ENCODE peak calls at places on chromosomes 11 and 22, in seven cellular contexts. S is HEK293T, R is K562, T is WTC11, C is HCT116, F is H1, U is GM12878. Z is an unnamed sample.

GRCh38 chr22:30251661-30252226 is 5.2 kb upstream of the LIF start:
- DNase-seq in U (no peak), R (no peak), C (no peak), S (no peak), T (no peak), F (no peak), Z (no peak)

GRCh38 chr22:23457586-23457985 is 122.5 kb downstream of the IGLL1 start:
- DNase-seq in T (no peak), U (no peak), C (no peak), R (peak), F (no peak), S (no peak), Z (no peak)

GRCh38 chr11:71200172-71200716 is 52.1 kb downstream of the SHANK2 start:
- DNase-seq in U (no peak), R (no peak), F (no peak), S (no peak), C (no peak), T (no peak), Z (no peak)

GRCh38 chr22:49363526-49364230 is 464.0 kb downstream of the BRD1 start:
- DNase-seq in S (no peak), C (no peak), R (no peak), U (no peak), F (no peak), T (no peak), Z (no peak)

GRCh38 chr11:61358566-61358965 is 3.1 kb downstream of the CYB561A3 start:
- DNase-seq in U (no peak), S (no peak), T (no peak), C (no peak), F (no peak), R (no peak), Z (no peak)

GRCh38 chr22:20083157-20083890 is 3.3 kb downstream of the DGCR8 start:
- DNase-seq in R (no peak), F (no peak), S (no peak), U (no peak), T (no peak), C (no peak), Z (no peak)

GRCh38 chr22:36868546-36868945 is 7.7 kb downstream of the NCF4 start:
- DNase-seq in S (no peak), U (no peak), F (no peak), T (no peak), C (no peak), R (no peak), Z (no peak)

GRCh38 chr22:39818050-39818449 is 75.5 kb downstream of the ENTHD1 start:
- DNase-seq in R (peak), U (no peak), F (no peak), C (no peak), T (no peak), S (no peak), Z (no peak)

GRCh38 chr22:46354176-46354992 is 18.9 kb downstream of the TRMU start:
- DNase-seq in F (no peak), S (no peak), C (no peak), R (no peak), T (no peak), U (no peak), Z (no peak)

GRCh38 chr22:35434061-35434750 is 34.3 kb downstream of the MCM5 start:
- DNase-seq in S (no peak), T (no peak), F (no peak), U (no peak), C (no peak), R (peak), Z (no peak)

GRCh38 chr11:82927264-82927880 is 25.8 kb downstream of the DDIAS start:
- DNase-seq in C (peak), S (peak), F (no peak), U (no peak), R (peak), T (no peak), Z (peak)

GRCh38 chr11:128294685-128295079 is 292.7 kb downstream of the ETS1 start:
- DNase-seq in F (no peak), T (no peak), U (no peak), R (no peak), S (no peak), C (no peak), Z (no peak)

GRCh38 chr11:2990617-2991476 is 1.3 kb downstream of the NAP1L4 start:
- DNase-seq in U (no peak), F (no peak), S (peak), C (no peak), T (no peak), R (peak), Z (peak)

GRCh38 chr22:46250783-46251125 is 661 bp upstream of the CDPF1 start:
- DNase-seq in C (no peak), R (no peak), U (no peak), S (no peak), F (no peak), T (peak), Z (no peak)

GRCh38 chr11:84865257-84865656 is 761.9 kb downstream of the DLG2 start:
- DNase-seq in C (no peak), S (no peak), U (no peak), T (no peak), R (no peak), F (no peak), Z (no peak)

GRCh38 chr11:34344410-34345011 is 13.3 kb downstream of the ABTB2 start:
- DNase-seq in U (no peak), C (peak), F (no peak), T (no peak), R (no peak), S (no peak), Z (no peak)

GRCh38 chr22:35258144-35258988 is 1.1 kb downstream of the HMGXB4 start:
- DNase-seq in T (peak), S (peak), F (no peak), U (no peak), C (no peak), R (peak), Z (no peak)

GRCh38 chr11:69293819-69294505 is at the start of gene MYEOV:
- DNase-seq in C (peak), T (peak), U (peak), R (peak), S (peak), F (peak), Z (peak)

GRCh38 chr22:28923826-28924732 is 40.7 kb downstream of the ZNRF3 start:
- DNase-seq in S (no peak), C (peak), U (no peak), T (no peak), R (no peak), F (no peak), Z (peak)

GRCh38 chr11:124467376-124468061 is 22.0 kb upstream of the OR8B8 start:
- DNase-seq in T (no peak), F (no peak), C (no peak), S (no peak), U (no peak), R (no peak), Z (no peak)

GRCh38 chr11:66150140-66150539 is 80.1 kb downstream of the PACS1 start:
- DNase-seq in R (no peak), S (no peak), U (no peak), C (no peak), F (no peak), T (no peak), Z (no peak)

GRCh38 chr22:35400335-35400680 is 368 bp downstream of the MCM5 start:
- DNase-seq in C (no peak), R (peak), T (peak), S (peak), F (no peak), U (no peak), Z (no peak)

GRCh38 chr11:84890706-84891105 is 736.4 kb downstream of the DLG2 start:
- DNase-seq in F (no peak), T (no peak), U (no peak), S (no peak), C (no peak), R (no peak), Z (no peak)

GRCh38 chr11:19091366-19091765 is 25.6 kb upstream of the ZDHHC13 start:
- DNase-seq in U (no peak), R (no peak), S (no peak), T (no peak), C (no peak), F (no peak), Z (no peak)

GRCh38 chr22:46833228-46833627 is 70.8 kb downstream of the TBC1D22A start:
- DNase-seq in T (peak), F (peak), C (peak), R (no peak), S (peak), U (no peak), Z (peak)

GRCh38 chr11:69007978-69008381 is 5.1 kb downstream of the MRGPRF start:
- DNase-seq in F (no peak), C (no peak), S (no peak), R (no peak), T (no peak), U (no peak), Z (peak)

GRCh38 chr11:44418438-44418795 is 108.5 kb upstream of the ALX4 start:
- DNase-seq in C (no peak), T (no peak), R (no peak), S (no peak), U (no peak), F (no peak), Z (no peak)

GRCh38 chr11:3840870-3841425 is at the start of gene RHOG:
- DNase-seq in C (no peak), R (peak), U (no peak), T (peak), S (peak), F (no peak), Z (peak)

GRCh38 chr22:37607912-37608476 is 640 bp upstream of the GGA1 start:
- DNase-seq in S (no peak), U (peak), F (no peak), C (no peak), T (no peak), R (peak), Z (no peak)

GRCh38 chr11:131969261-131969660 is 598.8 kb downstream of the NTM start:
- DNase-seq in S (no peak), F (no peak), C (no peak), R (no peak), U (no peak), T (no peak), Z (no peak)

GRCh38 chr11:86021390-86021789 is 47.5 kb downstream of the PICALM start:
- DNase-seq in T (no peak), U (peak), S (no peak), C (no peak), F (no peak), R (no peak), Z (no peak)

GRCh38 chr11:94737171-94737611 is 31.0 kb upstream of the AMOTL1 start:
- DNase-seq in F (no peak), R (no peak), T (no peak), C (no peak), U (no peak), S (no peak), Z (peak)

GRCh38 chr11:67266424-67267187 is at the start of gene GRK2:
- DNase-seq in C (no peak), U (no peak), T (no peak), F (no peak), S (peak), R (no peak), Z (no peak)

GRCh38 chr11:2306971-2307732 is 5.3 kb downstream of the TSPAN32 start:
- DNase-seq in T (no peak), R (no peak), U (no peak), S (no peak), C (no peak), F (no peak), Z (no peak)

GRCh38 chr22:48895341-48895740 is 932.3 kb downstream of the BRD1 start:
- DNase-seq in R (no peak), S (no peak), C (no peak), F (no peak), U (no peak), T (no peak), Z (no peak)

GRCh38 chr11:102914238-102915043 is 39.7 kb upstream of the MMP12 start:
- DNase-seq in S (peak), U (no peak), C (peak), T (peak), F (peak), R (no peak), Z (peak)

GRCh38 chr11:74091549-74091948 is 79.3 kb downstream of the C2CD3 start:
- DNase-seq in F (no peak), R (no peak), T (no peak), U (no peak), S (no peak), C (no peak), Z (no peak)

GRCh38 chr11:27201454-27202302 is 161.1 kb downstream of the BBOX1 start:
- DNase-seq in F (no peak), R (peak), U (no peak), S (peak), T (no peak), C (no peak), Z (peak)

DNA sequence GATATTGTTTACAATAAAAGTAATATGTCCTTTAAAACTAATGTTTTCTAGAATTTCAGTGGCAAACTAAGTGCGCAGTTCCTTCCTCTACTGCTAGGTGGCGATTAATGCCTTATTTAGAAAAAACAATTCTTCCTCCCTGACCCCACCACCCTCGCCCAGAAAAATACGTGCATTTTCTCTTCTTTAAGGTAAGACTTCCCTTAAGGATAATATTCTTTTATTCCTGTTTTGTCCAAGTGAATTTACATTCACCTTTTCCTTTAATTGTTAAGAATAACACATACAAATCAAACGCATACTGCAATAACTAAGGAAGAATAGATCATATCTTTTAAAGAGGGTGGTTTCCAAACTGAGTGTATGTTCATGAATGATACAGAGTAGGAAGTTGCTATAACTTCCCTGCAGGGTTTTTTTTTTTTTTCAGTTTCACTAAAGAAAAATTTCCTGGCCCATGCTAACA is 17.0 kb upstream of the PSMA1 start:
- DNase-seq in T (no peak), C (no peak), R (peak), S (peak), F (no peak), U (no peak), Z (peak)
- TF ChIP-seq SP1 in T (no peak), C (no peak), R (no peak), S (no peak), F (no peak), U (no peak), Z (no peak)

GRCh38 chr11:114397349-114397982 is 2.8 kb downstream of the C11orf71 start:
- DNase-seq in C (no peak), R (peak), U (no peak), F (no peak), S (no peak), T (no peak), Z (no peak)
- TF ChIP-seq SP1 in C (no peak), R (no peak), U (no peak), F (no peak), S (no peak), T (no peak), Z (no peak)

DNA sequence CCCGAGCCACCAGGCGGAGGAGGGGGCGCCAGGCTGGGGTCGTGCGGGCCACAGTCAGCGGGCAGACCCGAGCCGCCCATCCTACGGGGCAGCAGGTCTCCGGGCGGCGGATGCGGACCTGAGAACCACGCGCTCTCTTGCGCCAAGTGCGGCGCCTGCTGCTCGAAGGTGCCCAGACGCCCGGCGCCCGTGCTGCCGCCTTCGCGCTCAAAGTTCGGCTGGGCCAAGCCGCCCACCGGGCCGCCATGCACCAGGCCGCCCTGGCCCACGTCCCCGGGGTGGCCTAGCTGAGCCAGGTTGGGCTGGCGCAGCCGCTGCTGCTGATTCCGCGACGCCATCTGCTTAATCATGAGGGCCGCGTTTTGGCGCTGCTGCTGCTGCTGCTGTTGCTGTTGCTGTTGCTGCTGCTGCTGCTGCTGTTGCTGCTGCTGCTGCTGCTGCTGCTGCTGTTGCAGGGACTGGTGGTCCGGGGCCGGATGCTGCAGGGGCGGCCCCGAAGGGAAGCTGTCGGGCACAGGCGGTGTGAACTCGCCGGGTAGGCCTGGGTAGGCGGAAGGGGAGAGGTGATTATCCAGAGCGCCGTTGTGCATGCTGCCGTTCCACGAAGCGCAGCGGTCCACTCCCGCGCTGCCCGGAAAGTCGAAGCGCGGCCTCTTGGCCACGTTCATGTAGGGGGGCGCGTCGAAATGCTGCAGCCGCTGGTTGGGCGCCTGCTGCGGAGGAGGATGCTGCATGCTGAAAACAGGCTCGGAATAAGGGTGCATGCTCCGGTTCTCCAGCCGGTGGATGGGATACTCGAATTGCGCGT is 2.8 kb downstream of the MN1 start:
- DNase-seq in T (peak), R (no peak), S (no peak), C (no peak), F (no peak), U (no peak), Z (no peak)
- TF ChIP-seq SP1 in T (peak), R (no peak), S (no peak), C (no peak), F (no peak), U (no peak), Z (no peak)

GRCh38 chr11:17643506-17644405 is 75.6 kb upstream of the MYOD1 start:
- DNase-seq in F (no peak), U (no peak), R (no peak), S (no peak), T (no peak), C (no peak), Z (no peak)
- TF ChIP-seq SP1 in F (no peak), U (no peak), R (no peak), S (no peak), T (no peak), C (no peak), Z (no peak)